ENCODE peak calls at places on chromosomes 12 and 14, in eight cellular contexts. J, Q, W, C, I, T, X and V are unnamed samples.

GRCh38 chr14:21668377-21668776 is 5.2 kb downstream of the OR4E1 start:
- DNase-seq in J (no peak), Q (no peak), W (no peak), C (peak), I (no peak), T (no peak), X (no peak), V (no peak)

GRCh38 chr14:68449565-68450295 is 343.1 kb downstream of the ZFP36L1 start:
- DNase-seq in J (no peak), Q (no peak), W (no peak), C (no peak), I (no peak), T (no peak), X (no peak), V (no peak)

GRCh38 chr14:55814873-55815272 is 234.9 kb downstream of the KTN1 start:
- DNase-seq in J (no peak), Q (no peak), W (no peak), C (no peak), I (no peak), T (no peak), X (peak), V (no peak)

GRCh38 chr12:41188841-41189394 is 798 bp downstream of the PDZRN4 start:
- DNase-seq in J (no peak), Q (peak), W (no peak), C (no peak), I (no peak), T (no peak), X (no peak), V (no peak)

GRCh38 chr12:95336387-95337067 is 118.9 kb downstream of the VEZT start:
- DNase-seq in J (peak), Q (peak), W (peak), C (peak), I (peak), T (peak), X (peak), V (peak)

GRCh38 chr12:67716817-67717216 is 68.3 kb downstream of the DYRK2 start:
- DNase-seq in J (no peak), Q (no peak), W (no peak), C (no peak), I (no peak), T (no peak), X (peak), V (no peak)

GRCh38 chr14:89344871-89345270 is 72.2 kb downstream of the FOXN3 start:
- DNase-seq in J (no peak), Q (no peak), W (no peak), C (no peak), I (peak), T (no peak), X (no peak), V (no peak)

GRCh38 chr14:104802120-104802912 is 1.4 kb downstream of the ZBTB42 start:
- DNase-seq in J (no peak), Q (peak), W (no peak), C (no peak), I (no peak), T (no peak), X (no peak), V (no peak)

GRCh38 chr14:68674538-68675232 is 118.2 kb downstream of the ZFP36L1 start:
- DNase-seq in J (no peak), Q (no peak), W (no peak), C (no peak), I (no peak), T (no peak), X (no peak), V (no peak)

GRCh38 chr14:23604675-23605170 is 26.1 kb upstream of the JPH4 start:
- DNase-seq in J (no peak), Q (no peak), W (no peak), C (no peak), I (no peak), T (no peak), X (no peak), V (peak)

GRCh38 chr12:59431266-59431665 is 164.6 kb upstream of the SLC16A7 start:
- DNase-seq in J (no peak), Q (no peak), W (no peak), C (no peak), I (no peak), T (no peak), X (peak), V (no peak)

GRCh38 chr12:64066052-64066451 is 156.0 kb downstream of the KICS2 start:
- DNase-seq in J (no peak), Q (no peak), W (no peak), C (no peak), I (no peak), T (no peak), X (peak), V (no peak)

GRCh38 chr14:73886449-73887115 is at the start of gene ZNF410:
- DNase-seq in J (peak), Q (peak), W (peak), C (peak), I (peak), T (peak), X (peak), V (peak)

GRCh38 chr12:106064622-106065021 is 74.1 kb downstream of the NUAK1 start:
- DNase-seq in J (no peak), Q (no peak), W (no peak), C (no peak), I (no peak), T (no peak), X (no peak), V (no peak)

GRCh38 chr14:69525896-69526295 is 41.4 kb downstream of the PLEKHD1 start:
- DNase-seq in J (no peak), Q (no peak), W (no peak), C (no peak), I (no peak), T (no peak), X (no peak), V (no peak)

GRCh38 chr14:36302823-36303222 is 17.6 kb downstream of the MBIP start:
- DNase-seq in J (no peak), Q (no peak), W (no peak), C (no peak), I (no peak), T (no peak), X (no peak), V (no peak)

GRCh38 chr12:89756638-89757321 is 48.1 kb upstream of the ATP2B1 start:
- DNase-seq in J (peak), Q (no peak), W (no peak), C (peak), I (no peak), T (no peak), X (peak), V (no peak)

GRCh38 chr12:68317047-68317667 is 15.0 kb downstream of the MDM1 start:
- DNase-seq in J (peak), Q (no peak), W (no peak), C (no peak), I (no peak), T (no peak), X (peak), V (no peak)

GRCh38 chr14:92586966-92587365 is 73.4 kb downstream of the RIN3 start:
- DNase-seq in J (no peak), Q (no peak), W (no peak), C (no peak), I (no peak), T (no peak), X (no peak), V (no peak)

GRCh38 chr14:103512701-103513611 is 9.7 kb downstream of the CKB start:
- DNase-seq in J (no peak), Q (peak), W (peak), C (peak), I (peak), T (peak), X (peak), V (no peak)

GRCh38 chr12:31206038-31206670 is 119.8 kb downstream of the SINHCAF start:
- DNase-seq in J (no peak), Q (no peak), W (no peak), C (peak), I (no peak), T (no peak), X (peak), V (no peak)

GRCh38 chr12:62794218-62794583 is 140.7 kb downstream of the PPM1H start:
- DNase-seq in J (no peak), Q (no peak), W (no peak), C (no peak), I (no peak), T (no peak), X (no peak), V (no peak)
- TF ChIP-seq CTCF in J (no peak), Q (no peak), W (no peak), C (no peak), I (no peak), T (no peak), X (no peak), V (no peak)

GRCh38 chr14:94355191-94355794 is 32.2 kb upstream of the SERPINA6 start:
- DNase-seq in J (no peak), Q (no peak), W (no peak), C (peak), I (peak), T (no peak), X (peak), V (peak)
- TF ChIP-seq CTCF in J (peak), Q (no peak), W (peak), C (peak), I (peak), T (no peak), X (peak), V (peak)

DNA sequence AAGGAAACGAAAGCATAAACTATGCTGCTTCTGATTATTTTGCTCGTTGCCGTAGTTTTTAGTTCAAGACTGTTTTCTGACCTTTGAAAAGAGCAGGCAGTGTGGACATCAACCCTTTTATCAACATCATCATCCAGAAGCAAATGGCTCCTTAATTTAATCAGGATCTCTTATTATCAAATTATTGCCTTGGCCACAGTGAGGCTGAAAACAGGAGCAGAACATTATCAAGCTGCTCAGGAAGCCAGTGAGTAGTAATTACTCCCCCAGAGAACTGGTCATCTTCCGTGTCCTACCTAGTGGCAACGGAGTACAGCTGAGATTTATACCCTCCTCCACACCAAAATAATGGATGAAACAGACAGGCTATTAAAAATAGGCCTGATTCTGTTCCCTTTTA is 2.2 kb upstream of the DIABLO start:
- DNase-seq in J (no peak), Q (no peak), W (no peak), C (no peak), I (no peak), T (no peak), X (no peak), V (no peak)
- TF ChIP-seq CTCF in J (no peak), Q (no peak), W (no peak), C (no peak), I (no peak), T (no peak), X (no peak), V (no peak)

GRCh38 chr12:57239587-57240068 is 10.1 kb downstream of the SHMT2 start:
- DNase-seq in J (no peak), Q (no peak), W (no peak), C (peak), I (no peak), T (no peak), X (no peak), V (no peak)

GRCh38 chr12:57240926-57241555 is 9.9 kb downstream of the STAC3 start:
- DNase-seq in J (no peak), Q (peak), W (no peak), C (no peak), I (no peak), T (no peak), X (no peak), V (no peak)

GRCh38 chr12:57241556-57242310 is 9.3 kb downstream of the STAC3 start:
- DNase-seq in J (no peak), Q (peak), W (no peak), C (no peak), I (no peak), T (no peak), X (no peak), V (no peak)

GRCh38 chr12:57238854-57239554 is 9.5 kb downstream of the SHMT2 start:
- DNase-seq in J (peak), Q (peak), W (peak), C (peak), I (peak), T (peak), X (peak), V (peak)

DNA sequence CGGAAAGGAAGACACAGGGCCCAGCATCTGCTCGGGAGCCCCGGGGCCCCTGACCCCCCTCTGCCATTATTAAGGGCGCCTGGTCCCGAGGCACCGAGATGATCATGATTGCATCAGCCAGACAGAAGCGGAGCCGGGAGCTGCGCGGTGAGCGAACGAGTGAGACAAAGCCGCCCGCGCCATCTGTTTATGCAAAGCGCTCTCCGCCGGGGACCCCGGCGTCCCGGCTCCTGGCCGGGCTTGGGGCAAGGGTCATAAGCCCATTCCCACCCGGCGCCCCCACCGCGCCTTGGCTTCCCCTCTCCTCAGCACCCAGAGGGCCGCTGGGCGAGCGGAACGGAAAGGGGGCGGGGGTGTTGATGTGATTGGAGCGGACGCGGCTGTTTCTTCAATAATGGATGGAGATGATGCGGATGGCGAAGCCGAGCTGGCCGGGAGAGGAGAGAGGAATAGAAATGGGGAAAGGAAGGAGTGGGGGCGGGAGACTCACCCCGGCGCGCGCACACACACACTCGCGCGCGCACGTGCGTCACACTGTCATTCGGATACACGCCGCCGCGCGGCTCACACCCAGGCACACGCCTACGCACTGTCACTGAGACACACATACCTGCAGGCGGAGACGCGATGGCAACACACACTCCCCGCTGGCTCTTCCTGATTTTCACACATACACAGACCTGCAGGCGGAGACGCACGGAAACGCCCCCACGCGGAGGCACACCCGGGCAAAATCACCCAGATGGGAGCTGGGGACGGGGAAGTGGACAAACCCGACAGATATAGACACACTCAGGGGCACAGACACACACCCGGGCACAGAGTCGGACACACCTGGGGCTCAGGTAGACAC is 10.7 kb downstream of the STAC3 start:
- DNase-seq in J (no peak), Q (peak), W (no peak), C (peak), I (peak), T (peak), X (peak), V (no peak)
- TF ChIP-seq CTCF in J (no peak), Q (no peak), W (no peak), C (no peak), I (no peak), T (no peak), X (no peak), V (no peak)

GRCh38 chr14:95683793-95684192 is 2.4 kb upstream of the TCL1B start:
- DNase-seq in J (peak), Q (no peak), W (no peak), C (no peak), I (peak), T (no peak), X (no peak), V (no peak)
- TF ChIP-seq CTCF in J (peak), Q (peak), W (no peak), C (peak), I (peak), T (peak), X (no peak), V (peak)